ENCODE peak calls at places on chromosomes 2 and 18, in four cellular contexts. One of them, this sample, is unnamed.

GRCh38 chr2:100938031-100939026 is 63.8 kb upstream of the RPL31 start:
- DNase-seq in HepG2: no peak
- DNase-seq in GM12878: no peak
- DNase-seq in H1: no peak
- DNase-seq in this sample: no peak

GRCh38 chr2:108560241-108560811 is 26.1 kb downstream of the LIMS1 start:
- DNase-seq in HepG2: no peak
- DNase-seq in GM12878: no peak
- DNase-seq in H1: no peak
- DNase-seq in this sample: no peak

GRCh38 chr2:19835818-19836281 is 65.9 kb downstream of the TTC32 start:
- DNase-seq in HepG2: no peak
- DNase-seq in GM12878: no peak
- DNase-seq in H1: peak; percentile 14
- DNase-seq in this sample: no peak

GRCh38 chr2:160365691-160366367 is 127.8 kb downstream of the RBMS1 start:
- DNase-seq in HepG2: no peak
- DNase-seq in GM12878: no peak
- DNase-seq in H1: no peak
- DNase-seq in this sample: no peak

GRCh38 chr2:31202833-31203232 is 14.5 kb downstream of the CAPN14 start:
- DNase-seq in HepG2: no peak
- DNase-seq in GM12878: no peak
- DNase-seq in H1: peak; percentile 16
- DNase-seq in this sample: no peak

GRCh38 chr18:55863876-55864275 is 275.9 kb upstream of the TCF4 start:
- DNase-seq in HepG2: no peak
- DNase-seq in GM12878: no peak
- DNase-seq in H1: no peak
- DNase-seq in this sample: no peak

GRCh38 chr2:237253046-237253723 is 160.8 kb downstream of the COL6A3 start:
- DNase-seq in HepG2: no peak
- DNase-seq in GM12878: no peak
- DNase-seq in H1: no peak
- DNase-seq in this sample: no peak

GRCh38 chr2:55519908-55520885 is 679 bp downstream of the CFAP36 start:
- DNase-seq in HepG2: peak; percentile 25
- DNase-seq in GM12878: no peak
- DNase-seq in H1: no peak
- DNase-seq in this sample: peak; percentile 37

GRCh38 chr18:25058520-25058919 is 293.4 kb downstream of the ZNF521 start:
- DNase-seq in HepG2: no peak
- DNase-seq in GM12878: no peak
- DNase-seq in H1: no peak
- DNase-seq in this sample: no peak

GRCh38 chr2:31886700-31887099 is 124.1 kb downstream of the MEMO1 start:
- DNase-seq in HepG2: peak; percentile 50
- DNase-seq in GM12878: no peak
- DNase-seq in H1: no peak
- DNase-seq in this sample: peak; percentile 18

GRCh38 chr2:69305712-69306611 is 81.1 kb downstream of the GFPT1 start:
- DNase-seq in HepG2: no peak
- DNase-seq in GM12878: no peak
- DNase-seq in H1: no peak
- DNase-seq in this sample: no peak

GRCh38 chr2:169141713-169142352 is 72.5 kb downstream of the DHRS9 start:
- DNase-seq in HepG2: peak; percentile 46
- DNase-seq in GM12878: peak; percentile 7
- DNase-seq in H1: peak; percentile 90
- DNase-seq in this sample: peak; percentile 74

GRCh38 chr18:78891185-78891762 is 88.3 kb upstream of the SALL3 start:
- DNase-seq in HepG2: no peak
- DNase-seq in GM12878: no peak
- DNase-seq in H1: no peak
- DNase-seq in this sample: no peak

GRCh38 chr2:204251118-204251757 is 294.0 kb upstream of the PARD3B start:
- DNase-seq in HepG2: no peak
- DNase-seq in GM12878: no peak
- DNase-seq in H1: no peak
- DNase-seq in this sample: no peak

GRCh38 chr2:224545884-224546644 is 39.1 kb downstream of the CUL3 start:
- DNase-seq in HepG2: no peak
- DNase-seq in GM12878: no peak
- DNase-seq in H1: no peak
- DNase-seq in this sample: no peak

GRCh38 chr2:84297155-84297554 is 161.9 kb downstream of the SUCLG1 start:
- DNase-seq in HepG2: peak; percentile 88
- DNase-seq in GM12878: no peak
- DNase-seq in H1: no peak
- DNase-seq in this sample: no peak

GRCh38 chr18:12842459-12843380 is 41.3 kb downstream of the PTPN2 start:
- DNase-seq in HepG2: no peak
- DNase-seq in GM12878: no peak
- DNase-seq in H1: no peak
- DNase-seq in this sample: no peak

GRCh38 chr2:33276868-33277503 is 199.5 kb upstream of the RASGRP3 start:
- DNase-seq in HepG2: no peak
- DNase-seq in GM12878: no peak
- DNase-seq in H1: no peak
- DNase-seq in this sample: no peak

GRCh38 chr2:101001713-101002561 is at the start of gene RPL31:
- DNase-seq in HepG2: peak; percentile 98
- DNase-seq in GM12878: peak; percentile 78
- DNase-seq in H1: peak; percentile 96
- DNase-seq in this sample: peak; percentile 97

GRCh38 chr2:134692461-134692860 is 26.3 kb downstream of the TMEM163 start:
- DNase-seq in HepG2: no peak
- DNase-seq in GM12878: no peak
- DNase-seq in H1: no peak
- DNase-seq in this sample: no peak

GRCh38 chr2:142416996-142417395 is 286.2 kb upstream of the LRP1B start:
- DNase-seq in HepG2: no peak
- DNase-seq in GM12878: no peak
- DNase-seq in H1: no peak
- DNase-seq in this sample: no peak

GRCh38 chr2:100730290-100730868 is 89.6 kb upstream of the NPAS2 start:
- DNase-seq in HepG2: peak; percentile 82
- DNase-seq in GM12878: no peak
- DNase-seq in H1: peak; percentile 68
- DNase-seq in this sample: peak; percentile 27

GRCh38 chr18:76167440-76167839 is 327.6 kb downstream of the ZNF516 start:
- DNase-seq in HepG2: no peak
- DNase-seq in GM12878: no peak
- DNase-seq in H1: no peak
- DNase-seq in this sample: no peak

GRCh38 chr18:6557470-6558245 is 142.9 kb upstream of the L3MBTL4 start:
- DNase-seq in HepG2: no peak
- DNase-seq in GM12878: no peak
- DNase-seq in H1: no peak
- DNase-seq in this sample: no peak

GRCh38 chr2:208315081-208315788 is 49.2 kb downstream of the PIKFYVE start:
- DNase-seq in HepG2: no peak
- DNase-seq in GM12878: peak; percentile 73
- DNase-seq in H1: no peak
- DNase-seq in this sample: no peak
- TF ChIP-seq SP1 in HepG2: no peak
- TF ChIP-seq SP1 in GM12878: no peak
- TF ChIP-seq SP1 in H1: no peak
- TF ChIP-seq SP1 in this sample: no peak

DNA sequence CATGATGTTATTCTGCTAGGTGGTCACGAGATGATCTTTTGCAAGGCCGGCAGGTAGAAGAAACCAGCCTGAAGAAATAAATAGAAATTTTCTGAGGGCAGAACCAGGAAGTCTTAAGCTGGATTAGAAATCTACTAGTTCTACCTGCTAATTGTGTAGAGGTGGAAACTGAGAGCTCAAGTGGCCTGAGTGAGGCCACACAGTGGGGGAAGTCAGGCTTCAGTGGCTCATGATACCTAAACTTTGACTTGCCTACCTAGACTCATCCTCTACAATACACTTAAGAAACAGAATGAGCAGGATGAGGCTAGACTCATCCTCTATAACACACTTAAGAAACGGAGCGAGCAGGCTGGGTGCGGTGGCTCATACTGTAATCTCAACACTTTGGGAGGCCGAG is 134.9 kb upstream of the NDUFV2 start:
- DNase-seq in HepG2: no peak
- DNase-seq in GM12878: no peak
- DNase-seq in H1: no peak
- DNase-seq in this sample: no peak
- TF ChIP-seq SUZ12 in HepG2: no peak
- TF ChIP-seq SUZ12 in GM12878: no peak
- TF ChIP-seq SUZ12 in H1: no peak
- TF ChIP-seq SUZ12 in this sample: no peak

DNA sequence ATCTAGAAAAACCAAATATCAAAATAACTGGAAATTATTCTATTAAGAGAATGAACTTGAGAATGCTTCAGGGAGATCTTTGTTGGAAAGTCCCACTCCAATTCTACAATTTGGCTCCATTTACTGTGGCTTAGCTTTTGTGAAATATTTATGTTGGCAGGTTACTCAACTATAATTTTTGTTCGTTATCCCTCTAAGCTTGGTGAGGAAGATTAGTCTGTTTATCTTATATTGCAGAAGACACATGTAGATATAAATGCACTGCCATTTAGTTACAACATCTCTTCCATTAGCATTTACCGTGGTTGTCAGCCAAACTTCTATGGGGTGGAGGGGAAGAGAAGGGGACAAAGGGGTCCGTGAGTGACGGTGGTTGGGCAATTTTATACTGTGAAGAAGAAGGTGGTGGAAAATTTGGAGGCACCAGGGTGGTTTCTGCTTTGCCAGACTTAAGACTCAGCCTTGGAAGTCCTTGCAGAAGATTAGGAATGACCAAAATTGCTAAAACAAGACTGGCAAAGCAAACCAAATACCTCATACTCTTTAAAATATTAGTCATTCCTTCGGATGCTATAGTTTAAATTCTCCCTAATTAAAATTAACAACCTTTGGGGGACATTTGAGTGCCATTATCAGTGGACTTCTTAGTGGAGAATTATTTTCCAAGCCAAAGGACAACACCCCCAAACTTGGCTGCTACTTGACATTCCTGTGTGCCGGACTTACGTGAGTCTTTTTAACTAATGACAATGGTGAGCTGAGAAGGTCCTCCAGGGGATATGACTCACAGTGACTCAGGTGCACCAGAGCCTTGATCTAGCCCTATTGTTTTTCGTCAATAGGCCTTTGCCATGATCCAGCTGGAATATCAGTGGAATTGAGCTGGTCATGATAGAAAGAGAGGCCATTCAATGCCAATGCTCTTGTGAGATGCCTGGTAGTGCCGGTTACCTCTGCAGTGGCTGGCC is 117.8 kb upstream of the CXCR4 start:
- DNase-seq in HepG2: peak; percentile 35
- DNase-seq in GM12878: no peak
- DNase-seq in H1: no peak
- DNase-seq in this sample: no peak
- TF ChIP-seq SP1 in HepG2: no peak
- TF ChIP-seq SP1 in GM12878: no peak
- TF ChIP-seq SP1 in H1: no peak
- TF ChIP-seq SP1 in this sample: no peak

DNA sequence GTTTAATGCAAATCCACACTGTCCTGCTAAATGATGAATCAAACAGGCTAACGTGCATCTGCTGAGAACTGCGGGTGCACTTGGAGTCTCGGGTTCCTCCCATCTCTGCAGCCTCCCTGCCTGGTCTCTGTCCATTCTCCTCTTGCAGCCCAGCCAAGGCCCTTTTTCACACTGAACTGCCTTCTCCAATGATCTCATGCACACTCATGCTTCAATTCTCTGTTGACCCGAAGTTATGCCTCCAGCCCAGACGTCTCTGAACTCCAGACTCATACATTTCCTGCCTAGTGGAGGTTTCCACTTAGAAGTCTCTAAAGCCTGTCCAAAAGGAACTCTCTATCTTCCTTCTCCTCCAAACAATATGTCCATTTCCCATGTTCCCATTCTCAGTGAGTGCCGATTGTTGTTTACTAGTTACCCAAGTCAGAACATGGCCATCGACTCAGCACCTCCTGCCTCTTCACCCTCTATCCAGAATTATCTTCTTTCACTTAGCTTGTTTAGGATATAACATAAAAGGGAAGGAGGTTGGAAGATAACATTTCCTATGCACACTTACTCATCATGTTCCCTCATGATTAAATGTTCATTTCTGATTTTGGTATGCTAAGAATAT is 155.2 kb downstream of the IRS1 start:
- DNase-seq in HepG2: no peak
- DNase-seq in GM12878: no peak
- DNase-seq in H1: no peak
- DNase-seq in this sample: no peak
- TF ChIP-seq SUZ12 in HepG2: no peak
- TF ChIP-seq SUZ12 in GM12878: no peak
- TF ChIP-seq SUZ12 in H1: no peak
- TF ChIP-seq SUZ12 in this sample: no peak

GRCh38 chr2:18819566-18819965 is 230.2 kb upstream of the NT5C1B start:
- DNase-seq in HepG2: no peak
- DNase-seq in GM12878: no peak
- DNase-seq in H1: no peak
- DNase-seq in this sample: no peak

DNA sequence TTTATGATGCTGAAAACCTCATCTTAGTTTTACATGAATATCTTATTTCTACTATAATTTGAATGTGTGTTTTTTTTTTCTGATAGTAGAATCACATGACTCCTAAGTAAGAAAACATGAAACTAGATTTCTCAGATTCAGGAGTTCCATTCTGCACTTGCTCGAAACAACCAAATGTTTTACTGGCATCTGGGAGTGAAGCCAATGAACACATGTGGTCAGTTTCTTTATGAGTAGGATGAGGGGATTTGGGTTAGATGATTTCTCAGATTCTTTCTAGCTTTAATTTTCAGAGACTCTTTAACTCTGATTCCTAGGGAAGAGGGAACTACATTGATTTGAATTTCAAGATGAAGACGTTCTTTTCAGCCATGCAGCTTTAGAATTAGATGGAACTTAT is 225.0 kb upstream of the NT5C1B start:
- DNase-seq in HepG2: no peak
- DNase-seq in GM12878: no peak
- DNase-seq in H1: no peak
- DNase-seq in this sample: no peak
- TF ChIP-seq SP1 in HepG2: no peak
- TF ChIP-seq SP1 in GM12878: no peak
- TF ChIP-seq SP1 in H1: no peak
- TF ChIP-seq SP1 in this sample: no peak

GRCh38 chr2:83016343-83017110 is 1442.6 kb downstream of the SUCLG1 start:
- DNase-seq in HepG2: no peak
- DNase-seq in GM12878: no peak
- DNase-seq in H1: no peak
- DNase-seq in this sample: no peak
- TF ChIP-seq SUZ12 in HepG2: no peak
- TF ChIP-seq SUZ12 in GM12878: no peak
- TF ChIP-seq SUZ12 in H1: no peak
- TF ChIP-seq SUZ12 in this sample: no peak

GRCh38 chr18:62500174-62500573 is 22.7 kb upstream of the ZCCHC2 start:
- DNase-seq in HepG2: no peak
- DNase-seq in GM12878: no peak
- DNase-seq in H1: no peak
- DNase-seq in this sample: no peak
- TF ChIP-seq SP1 in HepG2: no peak
- TF ChIP-seq SP1 in GM12878: no peak
- TF ChIP-seq SP1 in H1: no peak
- TF ChIP-seq SP1 in this sample: no peak

GRCh38 chr2:64982932-64983331 is 6.3 kb upstream of the SLC1A4 start:
- DNase-seq in HepG2: peak; percentile 56
- DNase-seq in GM12878: no peak
- DNase-seq in H1: no peak
- DNase-seq in this sample: no peak
- TF ChIP-seq SUZ12 in HepG2: no peak
- TF ChIP-seq SUZ12 in GM12878: no peak
- TF ChIP-seq SUZ12 in H1: no peak
- TF ChIP-seq SUZ12 in this sample: no peak